ENCODE peak calls at places on chromosomes 11 and 22, in five cellular contexts. F, O, S, M and B are unnamed samples.

GRCh38 chr11:70074701-70075100 is 3.4 kb upstream of the ANO1 start:
- DNase-seq in F (no peak), M (no peak), S (peak), O (no peak), B (no peak)

GRCh38 chr22:43404673-43405385 is 7.0 kb upstream of the MPPED1 start:
- DNase-seq in O (no peak), S (no peak), F (no peak), M (no peak), B (no peak)

GRCh38 chr11:117814766-117815261 is 9.7 kb downstream of the FXYD2 start:
- DNase-seq in S (no peak), M (peak), F (peak), O (no peak), B (peak)

GRCh38 chr11:22875869-22876473 is 15.7 kb upstream of the CCDC179 start:
- DNase-seq in F (peak), M (peak), O (peak), S (peak), B (peak)

GRCh38 chr22:40213478-40213877 is 35.8 kb downstream of the TNRC6B start:
- DNase-seq in F (no peak), S (no peak), O (no peak), M (peak), B (no peak)

GRCh38 chr11:64757549-64758329 is 2.0 kb downstream of the PYGM start:
- DNase-seq in M (no peak), S (no peak), F (no peak), O (no peak), B (no peak)

GRCh38 chr11:64792482-64792881 is 10.5 kb downstream of the MAP4K2 start:
- DNase-seq in S (no peak), M (no peak), O (no peak), F (no peak), B (no peak)

GRCh38 chr22:41512421-41513194 is 31.7 kb downstream of the POLR3H start:
- DNase-seq in F (no peak), O (peak), M (peak), S (no peak), B (no peak)

GRCh38 chr22:43113516-43114251 is 3.1 kb downstream of the BIK start:
- DNase-seq in M (no peak), F (no peak), O (no peak), S (no peak), B (no peak)

GRCh38 chr11:115501895-115502589 is 2.2 kb downstream of the CADM1 start:
- DNase-seq in M (no peak), S (no peak), F (peak), O (no peak), B (no peak)

GRCh38 chr11:87020336-87020735 is 17.4 kb upstream of the TMEM135 start:
- DNase-seq in F (no peak), S (no peak), M (no peak), O (no peak), B (no peak)

GRCh38 chr22:35150163-35151107 is 84.5 kb downstream of the ISX start:
- DNase-seq in O (peak), S (peak), M (peak), F (peak), B (peak)

GRCh38 chr11:1557904-1558831 is 13.9 kb downstream of the DUSP8 start:
- DNase-seq in S (peak), M (peak), F (no peak), O (peak), B (no peak)

GRCh38 chr11:12319734-12320387 is 57.5 kb upstream of the PARVA start:
- DNase-seq in O (no peak), M (no peak), S (no peak), F (no peak), B (no peak)

GRCh38 chr11:12316432-12316831 is 60.9 kb upstream of the PARVA start:
- DNase-seq in F (no peak), O (no peak), M (no peak), S (no peak), B (no peak)

GRCh38 chr11:12318791-12319733 is 58.3 kb upstream of the PARVA start:
- DNase-seq in F (peak), O (peak), M (peak), S (no peak), B (no peak)

GRCh38 chr11:12324585-12324984 is 52.8 kb upstream of the PARVA start:
- DNase-seq in F (no peak), S (no peak), M (no peak), O (no peak), B (no peak)

DNA sequence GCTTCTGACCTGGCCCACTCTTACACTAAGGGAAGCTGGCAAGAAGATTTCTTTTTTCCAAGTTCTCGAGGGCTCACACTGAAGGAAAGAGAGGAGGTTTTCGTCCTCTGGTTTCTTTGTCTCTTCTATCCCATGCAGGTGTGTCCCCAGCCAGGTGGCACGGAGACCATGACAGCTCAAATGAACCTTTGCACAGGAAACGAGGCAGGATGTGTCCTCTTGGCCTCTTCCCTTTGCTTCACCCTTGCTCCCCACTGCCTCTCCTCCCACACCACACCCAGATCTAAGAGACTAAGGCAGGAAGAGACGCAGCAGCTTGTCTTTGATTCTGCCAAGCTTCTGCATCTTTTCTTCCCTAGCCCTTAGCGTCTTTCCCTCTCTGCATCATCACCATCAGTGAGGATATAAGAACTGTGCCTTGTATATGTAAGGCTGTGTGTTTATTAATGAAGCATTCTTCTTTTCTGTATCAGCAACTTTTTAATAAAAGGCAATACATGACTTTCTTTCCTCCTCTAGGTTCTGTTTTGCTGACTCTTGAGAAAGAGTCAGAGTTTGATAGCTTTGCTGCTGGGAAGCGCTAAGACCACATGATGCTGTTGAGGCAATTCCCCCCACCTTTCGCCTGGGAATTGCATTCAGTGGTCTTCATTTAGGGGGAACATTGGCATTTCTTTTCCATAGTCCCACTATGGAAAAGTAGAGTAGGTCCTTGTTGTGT is 56.0 kb upstream of the PARVA start:
- DNase-seq in O (no peak), S (no peak), M (no peak), F (no peak), B (no peak)
- H3K4me3 ChIP-seq in O (no peak), S (no peak), M (no peak), F (no peak), B (no peak)

GRCh38 chr11:95091663-95092062 is 2.0 kb downstream of the ENDOD1 start:
- DNase-seq in O (no peak), S (no peak), M (no peak), F (no peak), B (no peak)

GRCh38 chr11:95087171-95087570 is 2.5 kb upstream of the ENDOD1 start:
- DNase-seq in F (no peak), S (no peak), O (no peak), M (no peak), B (no peak)

GRCh38 chr11:95088946-95089619 is 563 bp upstream of the ENDOD1 start:
- DNase-seq in F (no peak), M (no peak), O (no peak), S (no peak), B (no peak)

GRCh38 chr11:95092549-95093324 is 3.1 kb downstream of the ENDOD1 start:
- DNase-seq in O (peak), M (peak), F (peak), S (no peak), B (no peak)

DNA sequence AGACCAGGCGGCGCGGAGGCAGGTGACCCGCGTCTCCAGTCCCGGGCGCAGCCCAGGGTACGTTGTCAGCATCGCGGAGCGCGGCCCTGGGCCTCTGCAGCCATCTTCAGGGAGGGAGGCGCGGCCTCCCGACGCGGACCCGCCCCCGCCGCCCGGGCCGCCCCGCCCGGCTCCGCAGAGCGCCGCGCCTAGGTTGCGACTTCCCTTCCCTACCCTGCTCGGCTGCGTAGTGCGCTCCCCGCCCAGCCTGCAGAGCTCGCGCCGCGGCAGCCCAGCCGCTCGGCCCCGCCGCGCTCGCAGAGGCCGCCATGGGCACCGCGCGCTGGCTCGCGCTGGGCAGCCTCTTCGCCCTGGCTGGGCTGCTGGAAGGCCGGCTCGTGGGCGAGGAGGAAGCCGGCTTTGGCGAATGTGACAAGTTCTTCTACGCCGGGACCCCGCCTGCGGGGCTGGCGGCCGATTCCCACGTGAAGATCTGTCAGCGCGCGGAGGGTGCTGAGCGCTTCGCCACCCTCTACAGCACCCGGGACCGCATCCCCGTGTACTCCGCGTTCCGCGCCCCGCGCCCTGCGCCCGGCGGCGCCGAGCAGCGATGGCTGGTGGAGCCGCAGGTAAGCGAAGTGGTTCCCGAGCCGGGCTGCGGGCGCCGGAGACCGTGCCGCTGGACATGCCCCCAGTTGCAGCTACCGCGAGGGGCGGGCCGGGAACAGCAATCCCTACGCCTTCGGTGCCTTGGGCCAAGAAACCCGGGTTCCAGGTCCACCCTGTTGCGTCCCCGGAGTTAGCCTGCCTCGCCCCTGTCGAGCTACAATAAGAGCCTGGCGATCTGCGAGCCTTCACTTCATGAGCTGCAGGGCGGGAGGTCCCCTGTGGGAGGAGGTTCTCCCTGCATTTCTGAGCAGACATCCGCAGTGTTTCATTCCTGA is at the start of gene ENDOD1:
- DNase-seq in F (peak), S (peak), O (peak), M (peak), B (peak)
- TF ChIP-seq CTCF in F (no peak), S (no peak), O (no peak), M (peak), B (peak)

DNA sequence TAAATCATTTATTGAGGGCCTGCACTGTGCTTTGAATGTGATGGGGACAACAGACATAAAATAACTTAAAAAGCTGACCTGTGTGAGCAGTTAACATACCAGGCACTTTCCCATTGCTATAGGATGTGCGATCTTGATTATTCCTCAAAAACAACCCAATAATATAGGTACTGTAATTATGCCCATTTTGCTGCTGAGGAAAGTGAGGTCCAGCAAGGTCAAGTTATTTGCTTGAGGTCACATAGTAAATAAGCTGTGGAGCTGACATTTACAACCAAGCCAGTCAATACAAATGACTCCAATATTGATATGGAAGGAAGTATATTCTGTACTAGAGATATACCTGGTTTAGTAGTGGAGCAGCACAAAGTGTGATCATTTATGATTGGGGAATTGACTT is 96.2 kb downstream of the TEAD1 start:
- DNase-seq in M (no peak), O (no peak), F (no peak), S (no peak), B (no peak)
- H3K4me3 ChIP-seq in M (no peak), O (no peak), F (no peak), S (no peak), B (no peak)

DNA sequence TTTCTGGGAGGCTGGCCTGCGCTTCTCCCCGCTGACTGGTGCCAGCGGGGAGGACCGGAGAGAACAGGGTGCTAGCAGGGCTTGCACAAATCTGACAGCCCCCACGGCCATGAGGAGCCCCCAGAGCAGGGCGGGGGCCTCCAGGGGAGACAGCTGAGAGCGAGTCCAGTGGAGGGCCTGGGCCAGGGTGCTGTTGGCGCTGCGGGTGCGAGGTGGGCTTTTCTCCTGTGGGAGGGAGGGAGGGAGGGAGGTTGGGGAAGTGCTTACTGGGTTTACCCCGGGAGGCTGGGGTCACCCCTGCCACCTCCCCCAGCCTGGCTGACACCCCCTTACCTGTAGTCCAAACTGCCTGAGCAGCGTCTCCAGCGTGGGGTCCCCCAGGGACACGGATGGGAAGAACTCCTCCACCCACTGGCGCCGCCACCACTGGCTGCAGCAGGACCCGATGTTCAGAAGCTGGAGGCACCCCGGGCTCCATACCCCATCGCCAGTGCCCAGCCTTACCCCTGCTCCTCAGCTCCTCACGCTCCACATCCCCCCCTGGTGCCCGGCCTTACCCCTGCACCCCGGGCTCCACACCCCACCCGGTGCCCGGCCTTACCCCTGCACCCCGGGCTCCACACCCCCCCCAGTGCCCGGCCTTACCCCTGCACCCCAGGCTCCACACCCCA is 3.9 kb downstream of the LMF2 start:
- DNase-seq in O (no peak), M (no peak), S (no peak), F (no peak), B (no peak)
- TF ChIP-seq CTCF in O (no peak), M (no peak), S (no peak), F (no peak), B (peak)

DNA sequence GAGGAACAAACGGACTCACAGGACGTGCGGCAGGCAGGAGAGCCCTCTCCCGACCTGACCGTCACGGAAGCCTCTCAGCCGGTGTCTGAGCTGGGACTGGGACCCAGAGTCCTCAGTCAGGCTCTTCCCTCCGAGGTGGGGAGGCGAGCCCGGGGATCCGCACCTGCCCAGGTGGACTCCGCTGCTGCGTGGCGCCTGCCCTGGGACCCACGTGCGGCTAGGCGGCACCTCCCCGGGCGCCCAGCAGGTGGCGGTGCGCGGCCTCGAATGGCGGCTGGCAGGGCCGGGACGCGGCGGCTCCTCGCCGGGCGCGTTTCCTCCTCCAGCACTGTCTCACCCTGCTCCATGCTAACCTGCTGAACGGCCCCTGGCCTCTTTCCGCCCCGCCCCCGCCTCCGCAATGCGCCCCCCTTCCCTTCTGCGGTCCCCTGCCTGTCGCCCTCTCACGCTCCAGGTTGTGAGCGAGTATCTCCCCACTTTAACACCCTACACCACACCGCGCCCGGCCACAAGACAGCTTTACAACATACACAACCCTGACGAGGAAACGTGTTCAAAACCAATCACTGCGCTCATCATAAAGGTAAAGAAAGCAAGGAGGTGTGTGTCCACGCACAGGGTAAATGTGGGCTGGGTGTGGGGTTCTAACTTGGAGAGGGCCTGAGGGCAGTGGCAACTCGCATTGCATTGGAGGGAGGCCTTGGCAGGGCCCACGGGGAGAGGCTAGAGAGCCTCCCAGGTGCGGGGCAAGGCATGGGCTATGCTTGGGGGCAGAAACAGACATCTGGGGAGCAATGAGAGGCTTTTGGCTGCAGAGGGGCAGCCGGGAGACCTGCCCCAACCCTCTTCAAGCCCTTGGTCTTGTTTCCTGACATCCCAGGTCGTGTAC is 25.9 kb upstream of the ATXN10 start:
- DNase-seq in M (peak), O (peak), F (peak), S (peak), B (peak)
- H3K4me3 ChIP-seq in M (peak), O (no peak), F (no peak), S (no peak), B (no peak)

GRCh38 chr11:34356130-34356529 is 1.7 kb downstream of the ABTB2 start:
- DNase-seq in M (no peak), O (no peak), F (no peak), S (no peak), B (no peak)
- TF ChIP-seq CTCF in M (no peak), O (no peak), F (no peak), S (no peak), B (peak)

DNA sequence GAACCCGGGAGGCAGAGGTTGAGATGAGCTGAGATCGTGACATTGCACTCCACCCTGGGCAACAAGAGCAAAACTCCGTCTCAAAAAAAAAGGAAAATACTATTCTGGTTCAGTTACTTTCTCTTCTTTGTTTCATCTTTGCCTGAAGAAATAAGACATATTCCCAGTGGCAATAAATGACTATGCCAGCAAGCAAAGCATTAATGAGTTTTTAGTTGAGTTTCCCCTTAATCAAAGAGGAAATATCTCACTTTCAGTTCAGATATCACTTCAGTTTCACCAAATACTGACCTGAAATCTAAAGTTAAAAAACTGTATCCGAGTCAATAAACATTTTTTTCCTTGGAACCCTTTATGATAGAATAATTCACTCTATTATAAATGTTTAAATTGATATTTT is 10.3 kb downstream of the PISD start:
- DNase-seq in S (no peak), O (no peak), F (no peak), M (no peak), B (no peak)
- H3K4me3 ChIP-seq in S (no peak), O (no peak), F (no peak), M (no peak), B (no peak)

DNA sequence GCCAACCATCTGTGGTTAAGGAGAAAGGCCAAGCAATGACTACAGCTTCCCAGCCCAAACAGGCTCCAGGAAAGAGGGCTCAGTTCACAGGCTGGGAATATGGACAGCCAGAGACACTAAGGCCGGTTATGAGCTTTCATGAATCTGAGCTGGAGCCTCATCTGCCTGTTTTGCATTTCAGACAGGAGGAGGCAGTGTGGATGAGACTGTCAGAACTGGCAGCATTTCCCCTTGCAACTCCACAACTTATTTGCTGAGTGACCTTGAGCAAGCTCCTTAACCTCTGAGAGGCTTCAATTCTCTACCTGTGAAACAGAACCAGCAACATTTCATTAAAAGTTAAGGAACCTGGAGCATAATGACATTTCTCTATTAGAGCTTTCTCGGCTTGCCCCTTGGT is 264.0 kb downstream of the ETS1 start:
- DNase-seq in M (peak), S (no peak), F (peak), O (peak), B (no peak)
- TF ChIP-seq CTCF in M (peak), S (peak), F (no peak), O (peak), B (peak)

GRCh38 chr11:57763568-57763967 is 2.0 kb downstream of the CTNND1 start:
- DNase-seq in S (no peak), M (peak), F (peak), O (peak), B (no peak)
- H3K4me3 ChIP-seq in S (peak), M (peak), F (peak), O (peak), B (peak)